ENCODE peak calls at places on chromosomes 2 and 18, in six cellular contexts. A is lung, S is neuronal stem cell, L is A549, Z is right cardiac atrium, D is transverse colon. G is an unnamed sample. For H3K4me1, the result is how much of the 10 kb centered on the place peaks cover.

GRCh38 chr18:36294031-36294430 is 3.5 kb upstream of the FHOD3 start:
- DNase-seq in L (no peak), Z (no peak), A (no peak), D (no peak), S (no peak), G (no peak)

GRCh38 chr18:27599202-27599829 is 414.2 kb upstream of the CHST9 start:
- DNase-seq in L (peak), A (no peak), D (peak), S (peak), Z (no peak), G (peak)

GRCh38 chr2:131033786-131034121 is 59.5 kb downstream of the FAM168B start:
- DNase-seq in A (no peak), S (no peak), L (no peak), Z (no peak), D (no peak), G (no peak)

GRCh38 chr2:217942731-217943335 is 60.0 kb downstream of the TNS1 start:
- DNase-seq in L (no peak), D (no peak), S (no peak), Z (no peak), A (no peak), G (no peak)

GRCh38 chr2:230664128-230664527 is 48.5 kb upstream of the CAB39 start:
- DNase-seq in L (no peak), S (no peak), Z (peak), A (no peak), D (no peak), G (no peak)

GRCh38 chr18:3179430-3180089 is 40.2 kb downstream of the MYOM1 start:
- DNase-seq in D (no peak), A (no peak), Z (no peak), S (no peak), L (no peak), G (no peak)

GRCh38 chr18:62768172-62768943 is 53.0 kb downstream of the PHLPP1 start:
- DNase-seq in Z (no peak), D (no peak), L (no peak), S (no peak), A (no peak), G (no peak)

GRCh38 chr2:61471905-61472805 is 1.3 kb upstream of the USP34 start:
- DNase-seq in Z (no peak), A (no peak), S (no peak), L (no peak), D (peak), G (no peak)

DNA sequence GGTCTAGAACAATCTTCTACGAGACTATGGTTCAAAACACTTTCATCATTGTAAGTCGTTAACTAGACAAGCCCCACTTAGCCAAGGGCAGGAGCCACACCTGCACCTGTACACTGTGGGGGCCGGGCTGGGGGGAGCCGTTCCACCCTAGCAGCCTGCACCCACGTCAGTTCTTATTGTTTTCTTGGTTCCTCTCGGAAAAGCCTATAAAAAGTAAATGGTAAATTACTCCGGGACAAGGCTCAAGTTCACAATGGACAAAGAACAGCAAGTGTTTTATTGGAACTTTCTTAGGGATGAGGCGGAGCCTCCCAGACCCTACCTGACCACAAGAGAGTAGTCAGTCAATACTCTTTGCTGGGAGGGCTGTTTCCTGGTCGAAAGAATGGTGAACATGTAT is 7.9 kb downstream of the TSHZ1 start:
- DNase-seq in S (no peak), D (peak), L (no peak), Z (no peak), A (no peak), G (no peak)
- H3K4me1 ChIP-seq in S (under half), D (under half), L (under half), Z (under half), A (under half), G (under half)

DNA sequence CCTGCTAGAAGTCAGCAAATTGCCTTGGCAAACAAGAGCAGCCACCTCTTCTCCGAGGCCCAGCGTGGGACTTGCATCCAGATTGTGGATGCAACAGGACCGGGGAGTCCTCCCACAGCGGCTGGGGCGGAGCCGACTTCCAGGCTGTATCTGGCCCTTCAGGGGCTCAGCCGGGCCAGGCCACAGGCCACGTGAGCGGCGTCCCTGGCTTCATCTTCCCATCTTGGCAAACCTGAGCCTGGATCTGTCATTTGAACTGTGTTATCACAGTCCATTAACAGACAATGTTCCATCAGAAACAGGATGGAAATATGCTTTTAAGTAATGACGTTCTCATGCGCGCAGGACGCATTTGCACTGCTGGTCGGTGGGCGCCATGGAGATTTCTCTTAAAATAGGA is 483.5 kb upstream of the SALL3 start:
- DNase-seq in S (no peak), D (no peak), Z (no peak), A (peak), L (no peak), G (no peak)
- H3K4me1 ChIP-seq in S (under half), D (under half), Z (under half), A (under half), L (under half), G (under half)

GRCh38 chr2:98473995-98474780 is 29.5 kb downstream of the INPP4A start:
- DNase-seq in D (no peak), A (no peak), Z (no peak), S (no peak), L (no peak), G (no peak)
- H3K4me1 ChIP-seq in D (under half), A (under half), Z (under half), S (under half), L (under half), G (under half)

GRCh38 chr2:207530160-207531023 is 630 bp downstream of the CREB1 start:
- DNase-seq in S (no peak), L (peak), A (peak), D (peak), Z (peak), G (peak)
- H3K4me1 ChIP-seq in S (under half), L (under half), A (under half), D (under half), Z (under half), G (under half)

GRCh38 chr2:20611844-20612356 is 39.0 kb downstream of the HS1BP3 start:
- DNase-seq in L (no peak), A (no peak), S (no peak), Z (no peak), D (no peak), G (no peak)

GRCh38 chr2:20614201-20615045 is 36.5 kb downstream of the HS1BP3 start:
- DNase-seq in S (peak), Z (peak), D (peak), A (no peak), L (no peak), G (no peak)

GRCh38 chr2:20613342-20613916 is 37.5 kb downstream of the HS1BP3 start:
- DNase-seq in Z (peak), A (no peak), L (no peak), S (no peak), D (no peak), G (no peak)

GRCh38 chr2:20611077-20611843 is 39.6 kb downstream of the HS1BP3 start:
- DNase-seq in L (no peak), A (peak), Z (peak), S (no peak), D (peak), G (peak)

GRCh38 chr2:20612835-20613341 is 38.0 kb downstream of the HS1BP3 start:
- DNase-seq in L (no peak), D (no peak), S (no peak), Z (no peak), A (no peak), G (no peak)
- H3K4me1 ChIP-seq in L (under half), D (half or more), S (under half), Z (half or more), A (under half), G (under half)

GRCh38 chr2:233968556-233968955 is 51.4 kb downstream of the TRPM8 start:
- DNase-seq in A (no peak), L (no peak), S (no peak), D (no peak), Z (no peak), G (no peak)
- H3K4me1 ChIP-seq in A (under half), L (under half), S (under half), D (under half), Z (under half), G (under half)

GRCh38 chr2:237732790-237733349 is 65.7 kb upstream of the RBM44 start:
- DNase-seq in A (no peak), Z (peak), D (no peak), L (no peak), S (no peak), G (peak)
- H3K4me1 ChIP-seq in A (under half), Z (under half), D (under half), L (half or more), S (under half), G (half or more)

G was measured in SJSA1.